ENCODE peak calls at places on chromosomes 5 and 9, in nine cellular contexts. D is dermis microvascular lymphatic vessel endothelial cell; L is CD4-positive, CD25-positive, alpha-beta regulatory T cell; Y is T follicular helper cell; X is left ventricle myocardium superior; K is GM10248; C is stimulated activated CD4-positive, alpha-beta T cell treated with anti-CD3 and anti-CD28 coated beads, Interleukin-12 subunit alpha, Interleukin-12 subunit beta, amount 100 ng/mL, for 24 hours; H is pancreas; G is hippocampal formation. V is an unnamed sample.
A peak's percentile ranks its signal among the peaks of the same experiment; 100 is the strongest.

GRCh38 chr5:61943718-61944117 is 362.3 kb upstream of the KIF2A start:
- DNase-seq in K (no peak), L (no peak), H (no peak), D (no peak), Y (no peak), G (no peak), C (no peak), X (no peak), V (no peak)

GRCh38 chr9:111831371-111832108 is 36.8 kb upstream of the SHOC1 start:
- DNase-seq in H (no peak), K (no peak), C (no peak), D (no peak), X (no peak), G (no peak), L (no peak), Y (no peak), V (no peak)

GRCh38 chr5:139294372-139295165 is 1.0 kb downstream of the MATR3 start:
- DNase-seq in H (peak; percentile 66), G (peak; percentile 72), X (peak; percentile 84), C (no peak), D (peak; percentile 55), L (peak; percentile 66), K (peak; percentile 48), Y (peak; percentile 40), V (peak; percentile 74)

GRCh38 chr5:167725741-167726140 is 565.7 kb upstream of the WWC1 start:
- DNase-seq in X (no peak), Y (no peak), K (no peak), L (no peak), G (no peak), C (no peak), H (no peak), D (no peak), V (no peak)

GRCh38 chr5:116864157-116864837 is 289.7 kb upstream of the SEMA6A start:
- DNase-seq in D (no peak), G (peak; percentile 3), L (no peak), K (no peak), H (no peak), Y (no peak), X (no peak), C (no peak), V (no peak)

GRCh38 chr9:31355965-31356364 is 1028.5 kb upstream of the ACO1 start:
- DNase-seq in Y (no peak), C (no peak), X (no peak), L (no peak), D (no peak), H (no peak), G (no peak), K (no peak), V (no peak)

GRCh38 chr5:92956886-92957285 is 624.1 kb downstream of the NR2F1-AS1 start:
- DNase-seq in D (no peak), C (no peak), H (no peak), X (no peak), G (no peak), Y (no peak), L (no peak), K (no peak), V (no peak)

GRCh38 chr5:54804086-54804485 is 181.3 kb downstream of the ESM1 start:
- DNase-seq in X (no peak), D (no peak), C (no peak), L (no peak), Y (no peak), H (no peak), K (no peak), G (no peak), V (no peak)

GRCh38 chr9:137018761-137019559 is 9.1 kb downstream of the ABCA2 start:
- DNase-seq in C (no peak), K (no peak), X (no peak), H (no peak), Y (no peak), L (no peak), G (no peak), D (no peak), V (no peak)

GRCh38 chr5:34957857-34958690 is 28.7 kb downstream of the DNAJC21 start:
- DNase-seq in L (peak; percentile 6), X (no peak), H (no peak), K (peak; percentile 54), D (peak; percentile 2), G (no peak), C (no peak), Y (no peak), V (no peak)

GRCh38 chr5:170745481-170746061 is 38.0 kb upstream of the GABRP start:
- DNase-seq in X (peak; percentile 84), D (no peak), K (no peak), G (no peak), Y (no peak), L (no peak), C (no peak), H (peak; percentile 51), V (no peak)